ENCODE peak calls at places on chromosomes 1 and 21, in ten cellular contexts. A is ascending aorta; S is stimulated activated naive CD8-positive, alpha-beta T cell treated with anti-CD3 and anti-CD28 coated beads, Interleukin-15, Interleukin-2, amounts not matched to agents 100 U/mL and 50 U/mL, for 24 hours; Y is AG08396; P is iris pigment epithelial cell; U is RCC 7860; O is GDM1; E is CD4-positive, alpha-beta T cell; C is GM12864; X is DMS 273 treated with DMSO at 0.1 percent for 48 hours. D is an unnamed sample.

GRCh38 chr1:179812501-179813292 is 64.9 kb downstream of the TOR1AIP2 start:
- DNase-seq in U (no peak), S (no peak), Y (no peak), A (no peak), E (no peak), X (no peak), C (no peak), O (no peak), P (no peak), D (no peak)

GRCh38 chr21:15539376-15539775 is 190.4 kb upstream of the USP25 start:
- DNase-seq in E (no peak), P (peak), S (no peak), Y (no peak), O (no peak), A (no peak), U (no peak), X (no peak), C (no peak), D (no peak)

GRCh38 chr21:23612210-23612609 is 1995.1 kb downstream of the MRPL39 start:
- DNase-seq in E (no peak), O (no peak), X (no peak), C (no peak), S (no peak), Y (no peak), U (no peak), P (no peak), A (no peak), D (no peak)

GRCh38 chr21:17738171-17738953 is 80.8 kb downstream of the C21orf91 start:
- DNase-seq in X (no peak), E (no peak), O (no peak), Y (no peak), P (no peak), U (no peak), S (no peak), A (no peak), C (no peak), D (no peak)

GRCh38 chr1:75989130-75989529 is 56.9 kb upstream of the ASB17 start:
- DNase-seq in C (no peak), E (no peak), O (no peak), U (no peak), X (no peak), P (no peak), A (no peak), S (no peak), Y (no peak), D (no peak)

GRCh38 chr1:38026592-38027200 is 14.2 kb downstream of the UTP11 start:
- DNase-seq in P (peak), O (no peak), X (peak), U (peak), E (no peak), S (peak), Y (peak), A (no peak), C (no peak), D (peak)

GRCh38 chr1:29628190-29628589 is 391.9 kb downstream of the PTPRU start:
- DNase-seq in X (no peak), U (no peak), C (no peak), Y (no peak), P (no peak), A (no peak), E (no peak), S (no peak), O (no peak), D (no peak)

GRCh38 chr1:1243261-1243660 is 3.3 kb downstream of the C1QTNF12 start:
- DNase-seq in C (no peak), Y (no peak), E (no peak), P (no peak), U (no peak), X (no peak), A (no peak), O (no peak), S (no peak), D (no peak)

GRCh38 chr21:34799092-34799491 is 130.3 kb downstream of the CLIC6 start:
- DNase-seq in X (no peak), A (no peak), U (no peak), Y (no peak), C (no peak), O (no peak), S (no peak), E (no peak), P (no peak), D (no peak)

D was measured in EL.